ENCODE peak calls at places on chromosomes 1 and 21, in five cellular contexts. H is activated T-helper 1 cell treated with anti-CD3 and anti-CD28 coated beads, Interleukin-12 subunit alpha, Interleukin-12 subunit beta, Interleukin-2, Interleukin-4 antibody, amounts not matched to agents 30 ng/mL and 10 ng/mL and 1 ng/mL, durations not matched to agents 14 hours and 24 hours and 36 hours; P is CD4-positive, CD25-positive, alpha-beta regulatory T cell; O is stimulated activated CD4-positive, alpha-beta T cell treated with anti-CD3 and anti-CD28 coated beads, Interleukin-2, amount 100 ng/mL, for 48 hours; B is SJSA1. U is an unnamed sample.

GRCh38 chr1:216758182-216758581 is 35.0 kb upstream of the ESRRG start:
- DNase-seq in O (no peak), B (no peak), H (no peak), P (no peak), U (no peak)

GRCh38 chr1:22949807-22950462 is 22.7 kb downstream of the LACTBL1 start:
- DNase-seq in O (no peak), B (no peak), H (no peak), P (no peak), U (no peak)

GRCh38 chr1:28416509-28417194 is 47.1 kb downstream of the PHACTR4 start:
- DNase-seq in H (no peak), B (no peak), O (no peak), P (no peak), U (no peak)

GRCh38 chr1:71859806-71860205 is 422.5 kb downstream of the NEGR1 start:
- DNase-seq in O (no peak), B (no peak), H (no peak), P (no peak), U (no peak)

GRCh38 chr1:23593556-23594148 is 34.4 kb upstream of the ID3 start:
- DNase-seq in H (no peak), O (no peak), P (no peak), B (no peak), U (no peak)

GRCh38 chr1:10900265-10900651 is 103.8 kb upstream of the CASZ1 start:
- DNase-seq in H (no peak), B (no peak), O (no peak), P (no peak), U (no peak)

GRCh38 chr1:169288011-169288414 is 79.6 kb downstream of the NME7 start:
- DNase-seq in H (no peak), B (peak), O (no peak), P (no peak), U (no peak)

GRCh38 chr1:94582578-94582977 is 41.0 kb upstream of the F3 start:
- DNase-seq in B (no peak), O (no peak), P (no peak), H (no peak), U (no peak)

GRCh38 chr1:43831866-43832654 is 101.5 kb upstream of the ARTN start:
- DNase-seq in P (peak), B (no peak), H (no peak), O (no peak), U (no peak)

GRCh38 chr1:243791586-243792267 is 58.3 kb downstream of the AKT3 start:
- DNase-seq in B (no peak), O (no peak), H (no peak), P (no peak), U (no peak)

GRCh38 chr1:210738256-210738655 is 395.7 kb downstream of the KCNH1 start:
- DNase-seq in H (no peak), P (no peak), O (no peak), B (no peak), U (no peak)

GRCh38 chr1:100344774-100345173 is 7.5 kb upstream of the CDC14A start:
- DNase-seq in O (no peak), P (no peak), B (no peak), H (no peak), U (no peak)

GRCh38 chr21:18499761-18500376 is 96.3 kb upstream of the TMPRSS15 start:
- DNase-seq in B (peak), P (no peak), H (no peak), O (peak), U (no peak)